ENCODE peak calls at places on chromosomes 3 and 15, in four cellular contexts. E, Y, V and Z are unnamed samples.

GRCh38 chr3:100045696-100046095 is 68.6 kb downstream of the FILIP1L start:
- DNase-seq in E (peak), Y (no peak), V (peak), Z (no peak)

GRCh38 chr3:77039606-77040553 is at the start of gene ROBO2:
- DNase-seq in E (no peak), Y (no peak), V (peak), Z (peak)

GRCh38 chr15:39997031-39997430 is 42.0 kb downstream of the SRP14 start:
- DNase-seq in E (no peak), Y (no peak), V (peak), Z (no peak)

GRCh38 chr15:27833974-27834373 is 265.1 kb downstream of the OCA2 start:
- DNase-seq in E (no peak), Y (no peak), V (no peak), Z (no peak)

GRCh38 chr3:172892158-172892557 is 141.6 kb downstream of the ECT2 start:
- DNase-seq in E (peak), Y (no peak), V (peak), Z (no peak)

GRCh38 chr3:134516905-134517304 is 31.0 kb downstream of the CEP63 start:
- DNase-seq in E (no peak), Y (no peak), V (no peak), Z (no peak)

GRCh38 chr3:101351834-101352233 is 31.5 kb upstream of the IMPG2 start:
- DNase-seq in E (no peak), Y (no peak), V (no peak), Z (no peak)

GRCh38 chr3:186517218-186517617 is 27.0 kb downstream of the CRYGS start:
- DNase-seq in E (no peak), Y (no peak), V (no peak), Z (no peak)

GRCh38 chr15:64895285-64896065 is 16.2 kb upstream of the ANKDD1A start:
- DNase-seq in E (no peak), Y (no peak), V (no peak), Z (no peak)

GRCh38 chr15:101844916-101845315 is 32.9 kb downstream of the OR4F15 start:
- DNase-seq in E (no peak), Y (no peak), V (no peak), Z (no peak)

GRCh38 chr15:79364571-79365240 is 53.8 kb downstream of the TMED3 start:
- DNase-seq in E (no peak), Y (no peak), V (no peak), Z (no peak)

GRCh38 chr3:149941186-149941585 is 29.5 kb downstream of the PFN2 start:
- DNase-seq in E (no peak), Y (no peak), V (peak), Z (no peak)

GRCh38 chr3:133896002-133896761 is 500 bp upstream of the RAB6B start:
- DNase-seq in E (no peak), Y (no peak), V (peak), Z (no peak)

GRCh38 chr15:41492597-41493204 is 973 bp upstream of the ITPKA start:
- DNase-seq in E (no peak), Y (no peak), V (no peak), Z (no peak)

GRCh38 chr3:116849261-116849688 is 139.7 kb downstream of the TUSC7 start:
- DNase-seq in E (no peak), Y (no peak), V (no peak), Z (no peak)

DNA sequence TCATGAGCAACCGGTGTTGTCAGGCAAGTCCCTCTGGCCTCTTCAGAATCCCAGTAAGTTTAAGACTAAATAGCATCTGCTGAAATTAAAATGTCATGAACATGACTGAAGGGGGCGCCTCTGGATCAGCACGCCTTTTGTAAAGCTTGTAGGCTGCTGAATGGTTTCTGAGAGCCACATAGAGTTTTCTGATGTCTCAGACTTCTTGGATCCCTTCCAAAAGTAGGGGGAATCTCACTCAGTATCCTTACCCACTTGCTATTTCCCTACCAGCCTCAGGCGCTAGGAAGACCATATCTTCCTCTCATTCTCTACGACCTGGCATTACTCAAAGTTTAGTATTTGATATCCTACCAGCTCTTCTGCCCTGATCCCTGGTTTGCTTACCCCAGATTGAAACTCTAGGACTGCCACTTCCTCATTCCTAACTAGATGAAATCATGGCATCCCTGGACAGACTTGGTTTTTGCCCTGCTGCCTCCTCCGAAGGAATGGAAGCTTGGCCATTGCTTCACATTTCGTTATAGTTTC is 62.7 kb upstream of the CD47 start:
- DNase-seq in E (no peak), Y (peak), V (peak), Z (peak)
- TF ChIP-seq CTCF in E (peak), Y (peak), V (peak), Z (no peak)

DNA sequence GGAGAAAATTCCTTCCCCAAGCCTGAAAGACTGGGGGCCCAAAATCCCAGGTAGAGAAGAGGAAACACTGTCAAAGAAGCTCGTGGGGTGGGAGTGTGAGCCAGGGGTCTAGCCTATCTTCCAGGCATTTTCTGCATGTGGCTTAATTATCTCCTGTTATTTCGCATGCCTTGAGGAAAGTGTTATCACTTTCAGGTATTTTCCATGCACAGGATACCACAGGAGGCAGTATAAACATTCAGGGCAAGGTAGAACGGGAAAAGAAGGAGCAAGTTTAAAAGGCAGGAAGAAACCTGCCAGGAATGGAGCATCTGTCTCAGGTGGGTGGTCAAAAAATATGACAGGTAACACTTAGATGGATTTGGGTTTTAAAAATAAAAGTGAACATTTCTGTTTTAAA is 575.3 kb upstream of the ZNF385D start:
- DNase-seq in E (no peak), Y (no peak), V (no peak), Z (no peak)
- TF ChIP-seq CTCF in E (no peak), Y (no peak), V (no peak), Z (no peak)

DNA sequence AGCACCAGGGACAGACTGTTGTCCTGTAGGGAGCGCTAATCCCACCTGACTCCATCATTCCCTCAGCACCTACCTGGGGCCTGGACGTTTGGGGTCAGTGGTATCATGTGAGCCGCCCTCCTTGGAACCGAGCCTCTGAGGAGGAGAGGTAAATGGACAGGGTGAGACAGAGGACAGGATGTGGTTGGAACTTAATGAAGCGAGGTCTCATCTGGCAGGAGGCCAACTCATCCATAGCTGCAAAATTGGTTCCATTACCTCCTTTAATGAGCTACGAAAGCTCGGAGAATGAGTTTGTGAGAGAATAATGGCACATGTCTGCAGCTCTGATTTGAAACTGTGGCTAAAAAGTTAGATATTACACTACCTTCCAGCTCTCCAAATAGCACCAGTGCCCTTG is 14.0 kb downstream of the MAPKAPK3 start:
- DNase-seq in E (no peak), Y (no peak), V (peak), Z (no peak)
- TF ChIP-seq CTCF in E (no peak), Y (no peak), V (no peak), Z (no peak)

GRCh38 chr3:106850429-106850828 is 526.8 kb upstream of the CCDC54 start:
- DNase-seq in E (no peak), Y (no peak), V (peak), Z (no peak)
- TF ChIP-seq CTCF in E (no peak), Y (no peak), V (no peak), Z (no peak)